ENCODE peak calls at places on chromosomes 5 and 9, in four cellular contexts. One of them, this sample, is unnamed.

GRCh38 chr5:173625686-173626500 is 9.4 kb upstream of the BOD1 start:
- DNase-seq in left colon: no peak
- DNase-seq in NCI-H2107: no peak
- DNase-seq in A172: no peak
- DNase-seq in this sample: no peak

GRCh38 chr9:99239341-99240055 is 17.4 kb downstream of the SEC61B start:
- DNase-seq in left colon: no peak
- DNase-seq in A172: peak; percentile 8
- DNase-seq in NCI-H2107: no peak
- DNase-seq in this sample: peak; percentile 51

GRCh38 chr5:90902681-90903386 is 344.2 kb downstream of the ADGRV1 start:
- DNase-seq in NCI-H2107: no peak
- DNase-seq in left colon: no peak
- DNase-seq in A172: no peak
- DNase-seq in this sample: no peak

GRCh38 chr5:13994606-13995336 is 50.3 kb upstream of the DNAH5 start:
- DNase-seq in left colon: no peak
- DNase-seq in NCI-H2107: peak; percentile 53
- DNase-seq in A172: no peak
- DNase-seq in this sample: no peak

GRCh38 chr5:20572560-20572959 is 584.6 kb upstream of the CDH18 start:
- DNase-seq in A172: peak; percentile 67
- DNase-seq in left colon: no peak
- DNase-seq in NCI-H2107: no peak
- DNase-seq in this sample: peak; percentile 81

GRCh38 chr9:129722913-129723312 is 29.9 kb downstream of the PTGES start:
- DNase-seq in left colon: no peak
- DNase-seq in NCI-H2107: no peak
- DNase-seq in A172: no peak
- DNase-seq in this sample: no peak

GRCh38 chr5:32961066-32961429 is 249.9 kb downstream of the NPR3 start:
- DNase-seq in left colon: no peak
- DNase-seq in A172: no peak
- DNase-seq in NCI-H2107: no peak
- DNase-seq in this sample: peak; percentile 20

GRCh38 chr5:83653669-83654068 is 67.0 kb downstream of the HAPLN1 start:
- DNase-seq in left colon: no peak
- DNase-seq in NCI-H2107: no peak
- DNase-seq in A172: no peak
- DNase-seq in this sample: no peak

GRCh38 chr5:176547811-176548210 is 1.3 kb upstream of the CDHR2 start:
- DNase-seq in A172: no peak
- DNase-seq in NCI-H2107: no peak
- DNase-seq in left colon: peak; percentile 68
- DNase-seq in this sample: no peak

GRCh38 chr5:80220268-80220897 is 35.5 kb downstream of the SERINC5 start:
- DNase-seq in NCI-H2107: no peak
- DNase-seq in A172: no peak
- DNase-seq in left colon: no peak
- DNase-seq in this sample: no peak

GRCh38 chr5:135307143-135307903 is 91.7 kb downstream of the MACROH2A1 start:
- DNase-seq in left colon: no peak
- DNase-seq in NCI-H2107: no peak
- DNase-seq in A172: no peak
- DNase-seq in this sample: no peak

GRCh38 chr5:125006011-125006685 is 259.7 kb upstream of the ZNF608 start:
- DNase-seq in NCI-H2107: no peak
- DNase-seq in A172: no peak
- DNase-seq in left colon: no peak
- DNase-seq in this sample: no peak

GRCh38 chr9:76658510-76659231 is 105.6 kb upstream of the PCA3 start:
- DNase-seq in A172: peak; percentile 63
- DNase-seq in left colon: no peak
- DNase-seq in NCI-H2107: no peak
- DNase-seq in this sample: peak; percentile 48

GRCh38 chr5:52648726-52649125 is 139.0 kb upstream of the ITGA1 start:
- DNase-seq in left colon: no peak
- DNase-seq in NCI-H2107: no peak
- DNase-seq in A172: no peak
- DNase-seq in this sample: no peak

GRCh38 chr5:132704875-132705274 is 31.1 kb downstream of the IL4 start:
- DNase-seq in left colon: no peak
- DNase-seq in NCI-H2107: no peak
- DNase-seq in A172: peak; percentile 27
- DNase-seq in this sample: peak; percentile 42

GRCh38 chr9:132201139-132201538 is 39.3 kb downstream of the NTNG2 start:
- DNase-seq in NCI-H2107: peak; percentile 86
- DNase-seq in left colon: peak; percentile 11
- DNase-seq in A172: no peak
- DNase-seq in this sample: no peak

GRCh38 chr5:62790348-62790747 is 211.7 kb downstream of the LRRC70 start:
- DNase-seq in NCI-H2107: no peak
- DNase-seq in left colon: no peak
- DNase-seq in A172: no peak
- DNase-seq in this sample: no peak

GRCh38 chr5:82804151-82804690 is 273.0 kb downstream of the TMEM167A start:
- DNase-seq in NCI-H2107: no peak
- DNase-seq in left colon: no peak
- DNase-seq in A172: no peak
- DNase-seq in this sample: no peak

GRCh38 chr9:123715258-123715657 is 214.7 kb downstream of the DENND1A start:
- DNase-seq in left colon: no peak
- DNase-seq in NCI-H2107: no peak
- DNase-seq in A172: no peak
- DNase-seq in this sample: no peak

GRCh38 chr5:16628376-16628775 is 11.6 kb upstream of the RETREG1 start:
- DNase-seq in left colon: no peak
- DNase-seq in A172: no peak
- DNase-seq in NCI-H2107: no peak
- DNase-seq in this sample: no peak

GRCh38 chr9:131094622-131095021 is 1.7 kb upstream of the AIF1L start:
- DNase-seq in left colon: peak; percentile 11
- DNase-seq in NCI-H2107: no peak
- DNase-seq in A172: no peak
- DNase-seq in this sample: no peak

GRCh38 chr9:18610956-18611355 is 137.0 kb downstream of the ADAMTSL1 start:
- DNase-seq in left colon: no peak
- DNase-seq in NCI-H2107: no peak
- DNase-seq in A172: no peak
- DNase-seq in this sample: no peak

GRCh38 chr5:136629125-136629790 is 263.9 kb upstream of the TRPC7 start:
- DNase-seq in left colon: no peak
- DNase-seq in A172: peak; percentile 57
- DNase-seq in NCI-H2107: no peak
- DNase-seq in this sample: no peak

GRCh38 chr5:109611505-109611904 is 78.2 kb upstream of the MAN2A1 start:
- DNase-seq in left colon: no peak
- DNase-seq in NCI-H2107: no peak
- DNase-seq in A172: no peak
- DNase-seq in this sample: no peak

GRCh38 chr9:92617195-92617813 is 52.6 kb downstream of the IPPK start:
- DNase-seq in NCI-H2107: no peak
- DNase-seq in A172: no peak
- DNase-seq in left colon: no peak
- DNase-seq in this sample: no peak

GRCh38 chr5:147902606-147903115 is 3.7 kb downstream of the C5orf46 start:
- DNase-seq in left colon: no peak
- DNase-seq in NCI-H2107: no peak
- DNase-seq in A172: no peak
- DNase-seq in this sample: no peak

GRCh38 chr9:5493597-5494511 is 16.5 kb upstream of the PDCD1LG2 start:
- DNase-seq in A172: peak; percentile 57
- DNase-seq in left colon: peak; percentile 16
- DNase-seq in NCI-H2107: no peak
- DNase-seq in this sample: peak; percentile 84

GRCh38 chr9:111957856-111958631 is 61.4 kb downstream of the UGCG start:
- DNase-seq in A172: peak; percentile 77
- DNase-seq in left colon: no peak
- DNase-seq in NCI-H2107: peak; percentile 19
- DNase-seq in this sample: peak; percentile 99

GRCh38 chr5:144150996-144151395 is 19.5 kb downstream of the YIPF5 start:
- DNase-seq in NCI-H2107: no peak
- DNase-seq in left colon: no peak
- DNase-seq in A172: peak; percentile 16
- DNase-seq in this sample: peak; percentile 29

GRCh38 chr9:127114606-127115005 is 7.8 kb downstream of the ANGPTL2 start:
- DNase-seq in NCI-H2107: no peak
- DNase-seq in left colon: no peak
- DNase-seq in A172: no peak
- DNase-seq in this sample: no peak

GRCh38 chr5:73376618-73377170 is 71.9 kb downstream of the FOXD1 start:
- DNase-seq in NCI-H2107: no peak
- DNase-seq in A172: peak; percentile 79
- DNase-seq in left colon: no peak
- DNase-seq in this sample: peak; percentile 81

GRCh38 chr9:109914280-109915027 is 134.5 kb downstream of the PALM2AKAP2 start:
- DNase-seq in A172: peak; percentile 30
- DNase-seq in left colon: no peak
- DNase-seq in NCI-H2107: no peak
- DNase-seq in this sample: peak; percentile 95

GRCh38 chr5:98911221-98912040 is 17.4 kb downstream of the CHD1 start:
- DNase-seq in NCI-H2107: peak; percentile 4
- DNase-seq in left colon: no peak
- DNase-seq in A172: no peak
- DNase-seq in this sample: peak; percentile 14

GRCh38 chr9:68507098-68507795 is 33.4 kb downstream of the TMEM252 start:
- DNase-seq in NCI-H2107: no peak
- DNase-seq in A172: peak; percentile 9
- DNase-seq in left colon: no peak
- DNase-seq in this sample: no peak